ENCODE peak calls at places on chromosomes 1 and 21, in ten cellular contexts. One of them, this sample, is unnamed.
A peak's percentile ranks its signal among the peaks of the same experiment; 100 is the strongest.

GRCh38 chr1:59316497-59317128 is 19.7 kb downstream of the FGGY start:
- DNase-seq in AG04450: peak; percentile 55
- DNase-seq in BE2C: no peak
- DNase-seq in thoracic aorta: no peak
- DNase-seq in suprapubic skin: no peak
- DNase-seq in adrenal gland: no peak
- DNase-seq in GM06990: no peak
- DNase-seq in spleen: no peak
- DNase-seq in uterus: no peak
- DNase-seq in HepG2: no peak
- DNase-seq in this sample: no peak

GRCh38 chr1:5481889-5482288 is 510.3 kb downstream of the NPHP4 start:
- DNase-seq in AG04450: no peak
- DNase-seq in BE2C: no peak
- DNase-seq in thoracic aorta: no peak
- DNase-seq in suprapubic skin: no peak
- DNase-seq in adrenal gland: no peak
- DNase-seq in GM06990: no peak
- DNase-seq in spleen: peak; percentile 66
- DNase-seq in uterus: no peak
- DNase-seq in HepG2: no peak
- DNase-seq in this sample: no peak

GRCh38 chr1:2041305-2041704 is 8.9 kb upstream of the PRKCZ start:
- DNase-seq in AG04450: no peak
- DNase-seq in BE2C: no peak
- DNase-seq in thoracic aorta: no peak
- DNase-seq in suprapubic skin: no peak
- DNase-seq in adrenal gland: no peak
- DNase-seq in GM06990: no peak
- DNase-seq in spleen: no peak
- DNase-seq in uterus: no peak
- DNase-seq in HepG2: no peak
- DNase-seq in this sample: no peak

GRCh38 chr1:67814121-67814772 is 19.0 kb downstream of the GNG12 start:
- DNase-seq in AG04450: no peak
- DNase-seq in BE2C: no peak
- DNase-seq in thoracic aorta: no peak
- DNase-seq in suprapubic skin: no peak
- DNase-seq in adrenal gland: no peak
- DNase-seq in GM06990: no peak
- DNase-seq in spleen: no peak
- DNase-seq in uterus: no peak
- DNase-seq in HepG2: no peak
- DNase-seq in this sample: no peak

GRCh38 chr1:186761358-186761757 is 67.4 kb upstream of the PLA2G4A start:
- DNase-seq in AG04450: no peak
- DNase-seq in BE2C: no peak
- DNase-seq in thoracic aorta: no peak
- DNase-seq in suprapubic skin: no peak
- DNase-seq in adrenal gland: no peak
- DNase-seq in GM06990: no peak
- DNase-seq in spleen: no peak
- DNase-seq in uterus: no peak
- DNase-seq in HepG2: no peak
- DNase-seq in this sample: no peak

GRCh38 chr21:15001773-15002647 is 62.8 kb downstream of the NRIP1 start:
- DNase-seq in AG04450: no peak
- DNase-seq in BE2C: no peak
- DNase-seq in thoracic aorta: no peak
- DNase-seq in suprapubic skin: no peak
- DNase-seq in adrenal gland: no peak
- DNase-seq in GM06990: peak; percentile 23
- DNase-seq in spleen: no peak
- DNase-seq in uterus: no peak
- DNase-seq in HepG2: no peak
- DNase-seq in this sample: no peak

GRCh38 chr1:46757256-46757955 is 38.5 kb upstream of the EFCAB14 start:
- DNase-seq in AG04450: no peak
- DNase-seq in BE2C: no peak
- DNase-seq in thoracic aorta: no peak
- DNase-seq in suprapubic skin: no peak
- DNase-seq in adrenal gland: no peak
- DNase-seq in GM06990: no peak
- DNase-seq in spleen: no peak
- DNase-seq in uterus: no peak
- DNase-seq in HepG2: no peak
- DNase-seq in this sample: no peak

GRCh38 chr1:30798389-30798951 is 40.9 kb upstream of the LAPTM5 start:
- DNase-seq in AG04450: no peak
- DNase-seq in BE2C: no peak
- DNase-seq in thoracic aorta: no peak
- DNase-seq in suprapubic skin: no peak
- DNase-seq in adrenal gland: peak; percentile 90
- DNase-seq in GM06990: no peak
- DNase-seq in spleen: no peak
- DNase-seq in uterus: no peak
- DNase-seq in HepG2: no peak
- DNase-seq in this sample: peak; percentile 30

GRCh38 chr1:2952371-2952770 is 68.9 kb upstream of the ACTRT2 start:
- DNase-seq in AG04450: no peak
- DNase-seq in BE2C: no peak
- DNase-seq in thoracic aorta: no peak
- DNase-seq in suprapubic skin: no peak
- DNase-seq in adrenal gland: no peak
- DNase-seq in GM06990: no peak
- DNase-seq in spleen: peak; percentile 41
- DNase-seq in uterus: no peak
- DNase-seq in HepG2: no peak
- DNase-seq in this sample: no peak

GRCh38 chr1:115429242-115429641 is 91.2 kb upstream of the NGF start:
- DNase-seq in AG04450: no peak
- DNase-seq in BE2C: no peak
- DNase-seq in thoracic aorta: no peak
- DNase-seq in suprapubic skin: no peak
- DNase-seq in adrenal gland: no peak
- DNase-seq in GM06990: no peak
- DNase-seq in spleen: no peak
- DNase-seq in uterus: no peak
- DNase-seq in HepG2: no peak
- DNase-seq in this sample: no peak

GRCh38 chr21:42369821-42370220 is 3.5 kb upstream of the TFF1 start:
- DNase-seq in AG04450: no peak
- DNase-seq in BE2C: no peak
- DNase-seq in thoracic aorta: no peak
- DNase-seq in suprapubic skin: no peak
- DNase-seq in adrenal gland: no peak
- DNase-seq in GM06990: no peak
- DNase-seq in spleen: no peak
- DNase-seq in uterus: no peak
- DNase-seq in HepG2: no peak
- DNase-seq in this sample: no peak

GRCh38 chr21:40291560-40291959 is 424.3 kb downstream of the PCP4 start:
- DNase-seq in AG04450: no peak
- DNase-seq in BE2C: no peak
- DNase-seq in thoracic aorta: no peak
- DNase-seq in suprapubic skin: no peak
- DNase-seq in adrenal gland: peak; percentile 4
- DNase-seq in GM06990: no peak
- DNase-seq in spleen: no peak
- DNase-seq in uterus: no peak
- DNase-seq in HepG2: no peak
- DNase-seq in this sample: no peak

DNA sequence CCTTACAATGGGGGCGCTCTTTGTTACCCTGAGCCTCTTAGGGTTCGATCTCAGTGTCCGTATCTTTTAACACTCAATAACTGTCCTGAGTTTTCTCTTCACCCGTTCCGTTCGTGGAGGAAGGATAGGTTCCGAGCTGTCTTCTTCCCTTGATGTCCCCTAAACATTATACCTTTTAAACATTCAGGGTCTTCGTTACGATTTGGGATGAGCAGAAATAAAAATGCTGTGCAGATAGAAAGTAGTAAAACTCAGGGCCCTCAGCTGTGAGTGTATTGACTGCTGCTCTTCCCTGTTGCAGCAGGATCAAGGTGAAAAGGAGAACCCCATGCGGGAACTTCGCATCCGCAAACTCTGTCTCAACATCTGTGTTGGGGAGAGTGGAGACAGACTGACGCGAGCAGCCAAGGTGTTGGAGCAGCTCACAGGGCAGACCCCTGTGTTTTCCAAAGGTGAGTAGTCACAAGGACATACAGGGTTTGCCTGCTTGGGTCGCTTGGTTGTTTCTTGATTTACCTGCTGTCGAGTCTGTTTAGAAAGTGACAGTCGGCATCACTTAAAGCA is 784 bp downstream of the RPL11 start:
- DNase-seq in AG04450: no peak
- DNase-seq in BE2C: no peak
- DNase-seq in thoracic aorta: no peak
- DNase-seq in suprapubic skin: no peak
- DNase-seq in adrenal gland: no peak
- DNase-seq in GM06990: peak; percentile 10
- DNase-seq in spleen: no peak
- DNase-seq in uterus: no peak
- DNase-seq in HepG2: no peak
- DNase-seq in this sample: no peak
- H3K27me3 ChIP-seq in AG04450: no peaks in the 10 kb centered on the region
- H3K27me3 ChIP-seq in BE2C: no peaks in the 10 kb centered on the region
- H3K27me3 ChIP-seq in thoracic aorta: no peaks in the 10 kb centered on the region
- H3K27me3 ChIP-seq in suprapubic skin: no peaks in the 10 kb centered on the region
- H3K27me3 ChIP-seq in adrenal gland: no peaks in the 10 kb centered on the region
- H3K27me3 ChIP-seq in GM06990: no peaks in the 10 kb centered on the region
- H3K27me3 ChIP-seq in spleen: no peaks in the 10 kb centered on the region
- H3K27me3 ChIP-seq in uterus: no peaks in the 10 kb centered on the region
- H3K27me3 ChIP-seq in HepG2: no peaks in the 10 kb centered on the region
- H3K27me3 ChIP-seq in this sample: no peaks in the 10 kb centered on the region

DNA sequence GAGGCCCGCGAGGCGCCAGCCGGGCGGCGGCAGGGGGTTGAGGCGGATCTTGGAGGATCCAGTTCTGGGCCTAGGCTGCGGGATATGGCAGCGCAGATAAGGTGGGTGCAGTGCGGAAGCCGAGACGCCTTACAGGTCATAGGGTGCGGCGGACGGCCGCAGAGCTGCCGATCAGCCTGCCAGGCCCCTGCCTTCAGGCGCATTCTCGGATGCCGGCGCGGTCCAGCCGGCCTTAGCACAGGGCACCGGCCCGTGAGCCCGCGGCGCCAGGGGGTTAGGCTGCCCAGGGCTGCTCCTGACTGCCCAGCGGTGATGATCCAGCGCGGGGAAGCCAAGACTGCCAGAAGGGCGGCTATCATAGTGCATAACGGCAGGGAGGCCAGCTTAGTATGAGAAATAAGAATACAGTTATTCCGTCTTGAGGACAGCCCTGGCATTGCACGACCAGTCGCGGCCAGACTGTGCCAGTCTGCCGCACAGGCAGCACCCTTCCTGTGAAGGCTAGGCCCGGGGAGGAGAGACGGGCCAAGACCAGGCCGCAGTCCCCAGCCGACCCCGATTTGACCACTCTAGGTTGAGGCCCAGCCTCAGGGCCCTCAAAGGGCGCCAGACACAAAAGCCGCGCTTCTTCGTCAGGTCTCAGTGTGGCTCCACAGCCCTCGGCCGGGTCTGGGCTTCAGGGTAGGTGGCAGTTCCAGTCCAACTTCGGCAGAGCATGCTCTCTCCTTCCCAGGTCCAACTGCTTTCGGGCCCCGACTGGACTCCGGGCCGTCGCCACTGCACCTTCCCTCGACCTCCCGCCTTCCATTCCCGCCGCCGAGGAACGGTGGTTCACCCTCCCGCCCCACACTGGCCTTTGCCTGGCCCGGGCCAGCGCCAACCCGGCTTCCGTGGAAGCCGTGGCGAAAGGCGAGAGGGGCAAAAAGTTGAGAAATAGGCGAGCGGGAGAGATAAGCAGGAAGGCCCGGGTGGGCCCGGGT is 880 bp downstream of the ALX3 start:
- DNase-seq in AG04450: no peak
- DNase-seq in BE2C: no peak
- DNase-seq in thoracic aorta: no peak
- DNase-seq in suprapubic skin: no peak
- DNase-seq in adrenal gland: no peak
- DNase-seq in GM06990: no peak
- DNase-seq in spleen: peak; percentile 74
- DNase-seq in uterus: no peak
- DNase-seq in HepG2: no peak
- DNase-seq in this sample: no peak
- H3K27me3 ChIP-seq in AG04450: peaks cover 81% of the 10 kb centered on the region
- H3K27me3 ChIP-seq in BE2C: no peaks in the 10 kb centered on the region
- H3K27me3 ChIP-seq in thoracic aorta: peaks cover 23% of the 10 kb centered on the region
- H3K27me3 ChIP-seq in suprapubic skin: peaks cover 82% of the 10 kb centered on the region
- H3K27me3 ChIP-seq in adrenal gland: peaks cover 43% of the 10 kb centered on the region
- H3K27me3 ChIP-seq in GM06990: peaks cover 5% of the 10 kb centered on the region
- H3K27me3 ChIP-seq in spleen: peaks cover 71% of the 10 kb centered on the region
- H3K27me3 ChIP-seq in uterus: peaks cover 45% of the 10 kb centered on the region
- H3K27me3 ChIP-seq in HepG2: peaks cover 28% of the 10 kb centered on the region
- H3K27me3 ChIP-seq in this sample: peaks cover 88% of the 10 kb centered on the region

DNA sequence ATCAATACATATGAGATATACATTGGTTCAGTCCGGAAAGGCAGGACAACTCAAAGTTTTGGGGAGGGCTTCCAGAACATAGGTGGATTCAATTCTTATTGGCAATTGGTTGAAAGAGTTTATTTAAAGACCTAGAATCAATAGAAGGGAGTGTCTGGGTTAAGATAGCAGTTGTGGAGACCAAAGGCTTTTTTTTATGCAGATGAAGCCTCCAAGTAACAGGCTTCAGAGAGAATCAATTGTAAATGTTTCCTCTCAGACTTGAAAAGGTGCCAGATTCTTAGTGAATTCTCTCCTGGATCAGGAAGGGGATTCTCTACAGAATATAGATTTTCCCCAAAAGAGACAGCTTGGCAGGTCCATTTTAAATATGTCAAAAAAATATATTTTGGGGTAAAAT is 27.1 kb upstream of the CD5L start:
- DNase-seq in AG04450: no peak
- DNase-seq in BE2C: no peak
- DNase-seq in thoracic aorta: no peak
- DNase-seq in suprapubic skin: no peak
- DNase-seq in adrenal gland: no peak
- DNase-seq in GM06990: no peak
- DNase-seq in spleen: no peak
- DNase-seq in uterus: no peak
- DNase-seq in HepG2: no peak
- DNase-seq in this sample: no peak
- H3K27me3 ChIP-seq in AG04450: no peaks in the 10 kb centered on the region
- H3K27me3 ChIP-seq in BE2C: no peaks in the 10 kb centered on the region
- H3K27me3 ChIP-seq in thoracic aorta: no peaks in the 10 kb centered on the region
- H3K27me3 ChIP-seq in suprapubic skin: no peaks in the 10 kb centered on the region
- H3K27me3 ChIP-seq in adrenal gland: no peaks in the 10 kb centered on the region
- H3K27me3 ChIP-seq in GM06990: no peaks in the 10 kb centered on the region
- H3K27me3 ChIP-seq in spleen: no peaks in the 10 kb centered on the region
- H3K27me3 ChIP-seq in uterus: no peaks in the 10 kb centered on the region
- H3K27me3 ChIP-seq in HepG2: no peaks in the 10 kb centered on the region
- H3K27me3 ChIP-seq in this sample: peaks cover 22% of the 10 kb centered on the region

DNA sequence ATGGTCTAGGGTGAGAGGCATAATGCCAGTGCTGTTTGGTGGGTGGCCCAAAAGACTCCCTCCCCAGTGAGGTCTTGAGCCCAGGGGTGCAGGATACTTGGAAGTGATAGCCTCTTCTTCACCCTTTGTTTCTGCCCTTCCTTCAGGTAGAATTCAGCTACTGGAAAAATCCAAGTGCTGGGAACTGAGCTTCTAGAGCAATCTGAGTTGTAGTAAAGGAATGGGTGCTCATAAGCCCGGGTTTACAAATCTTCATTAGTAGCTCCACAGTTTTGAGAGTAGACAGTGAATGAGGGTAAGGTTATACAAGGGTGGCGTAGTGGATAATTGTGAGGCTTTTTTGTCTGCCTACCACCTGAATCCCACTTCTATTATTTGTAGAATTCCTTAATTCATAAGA is 29.2 kb upstream of the CD84 start:
- DNase-seq in AG04450: no peak
- DNase-seq in BE2C: no peak
- DNase-seq in thoracic aorta: no peak
- DNase-seq in suprapubic skin: no peak
- DNase-seq in adrenal gland: no peak
- DNase-seq in GM06990: no peak
- DNase-seq in spleen: no peak
- DNase-seq in uterus: no peak
- DNase-seq in HepG2: no peak
- DNase-seq in this sample: no peak
- H3K27me3 ChIP-seq in AG04450: peaks cover 2% of the 10 kb centered on the region
- H3K27me3 ChIP-seq in BE2C: peaks cover 2% of the 10 kb centered on the region
- H3K27me3 ChIP-seq in thoracic aorta: no peaks in the 10 kb centered on the region
- H3K27me3 ChIP-seq in suprapubic skin: peaks cover 6% of the 10 kb centered on the region
- H3K27me3 ChIP-seq in adrenal gland: peaks cover 6% of the 10 kb centered on the region
- H3K27me3 ChIP-seq in GM06990: no peaks in the 10 kb centered on the region
- H3K27me3 ChIP-seq in spleen: no peaks in the 10 kb centered on the region
- H3K27me3 ChIP-seq in uterus: no peaks in the 10 kb centered on the region
- H3K27me3 ChIP-seq in HepG2: peaks cover 5% of the 10 kb centered on the region
- H3K27me3 ChIP-seq in this sample: peaks cover 4% of the 10 kb centered on the region

This sample was measured in heart right ventricle.